ENCODE peak calls at places on chromosomes 6 and 20, in five cellular contexts. K is fibroblast of pulmonary artery, U is neural progenitor cell, X is upper lobe of right lung, N is fibroblast of the aortic adventitia. S is an unnamed sample.

GRCh38 chr20:8303651-8304050 is 171.6 kb downstream of the PLCB1 start:
- DNase-seq in K (no peak), U (no peak), X (no peak), N (no peak), S (no peak)

GRCh38 chr6:41080623-41081022 is 7.8 kb downstream of the NFYA start:
- DNase-seq in K (no peak), U (no peak), X (no peak), N (no peak), S (no peak)

GRCh38 chr20:31833931-31834521 is 11.4 kb downstream of the FOXS1 start:
- DNase-seq in K (no peak), U (no peak), X (no peak), N (no peak), S (no peak)

GRCh38 chr6:159252955-159253508 is 83.8 kb downstream of the FNDC1 start:
- DNase-seq in K (peak), U (peak), X (no peak), N (peak), S (peak)

GRCh38 chr20:41228858-41229257 is 88.7 kb downstream of the ZHX3 start:
- DNase-seq in K (no peak), U (no peak), X (no peak), N (no peak), S (peak)

GRCh38 chr6:118810420-118811027 is 83.4 kb upstream of the ASF1A start:
- DNase-seq in K (no peak), U (no peak), X (no peak), N (no peak), S (no peak)

GRCh38 chr6:167211870-167212715 is 54.3 kb upstream of the GPR31 start:
- DNase-seq in K (no peak), U (no peak), X (no peak), N (no peak), S (no peak)

GRCh38 chr6:41208439-41209106 is 7.6 kb upstream of the TREML2 start:
- DNase-seq in K (no peak), U (no peak), X (no peak), N (no peak), S (no peak)

GRCh38 chr6:157272866-157273755 is 50.2 kb downstream of the TMEM242 start:
- DNase-seq in K (no peak), U (peak), X (no peak), N (no peak), S (no peak)

GRCh38 chr6:7691675-7692452 is 34.0 kb upstream of the BMP6 start:
- DNase-seq in K (peak), U (peak), X (no peak), N (peak), S (peak)

GRCh38 chr6:84546427-84546914 is 217.9 kb downstream of the TBX18 start:
- DNase-seq in K (no peak), U (peak), X (no peak), N (peak), S (peak)

GRCh38 chr6:133804263-133804662 is 84.7 kb upstream of the TCF21 start:
- DNase-seq in K (peak), U (no peak), X (no peak), N (peak), S (peak)

GRCh38 chr20:51531141-51531710 is 11.3 kb downstream of the NFATC2 start:
- DNase-seq in K (no peak), U (no peak), X (no peak), N (no peak), S (no peak)

GRCh38 chr6:44470106-44470446 is 82.6 kb downstream of the CDC5L start:
- DNase-seq in K (no peak), U (no peak), X (no peak), N (no peak), S (no peak)

GRCh38 chr20:32179934-32180333 is 27.6 kb downstream of the PLAGL2 start:
- DNase-seq in K (no peak), U (no peak), X (no peak), N (no peak), S (no peak)

GRCh38 chr6:165692106-165692653 is 29.1 kb upstream of the PDE10A start:
- DNase-seq in K (peak), U (no peak), X (no peak), N (peak), S (no peak)

GRCh38 chr6:126307859-126308258 is 32.1 kb upstream of the CENPW start:
- DNase-seq in K (peak), U (no peak), X (no peak), N (peak), S (peak)

GRCh38 chr20:22626501-22626900 is 42.1 kb upstream of the FOXA2 start:
- DNase-seq in K (no peak), U (no peak), X (no peak), N (no peak), S (no peak)

GRCh38 chr6:129730477-129731165 is 20.6 kb upstream of the ARHGAP18 start:
- DNase-seq in K (peak), U (peak), X (no peak), N (peak), S (peak)

GRCh38 chr6:129732542-129732941 is 22.6 kb upstream of the ARHGAP18 start:
- DNase-seq in K (no peak), U (no peak), X (no peak), N (no peak), S (no peak)

GRCh38 chr6:129732034-129732433 is 22.1 kb upstream of the ARHGAP18 start:
- DNase-seq in K (no peak), U (no peak), X (no peak), N (peak), S (no peak)

GRCh38 chr6:129731396-129731795 is 21.4 kb upstream of the ARHGAP18 start:
- DNase-seq in K (no peak), U (no peak), X (no peak), N (no peak), S (no peak)

GRCh38 chr6:129733290-129733689 is 23.3 kb upstream of the ARHGAP18 start:
- DNase-seq in K (no peak), U (no peak), X (no peak), N (no peak), S (no peak)
- TF ChIP-seq CTCF in K (no peak), U (no peak), X (no peak), N (no peak), S (no peak)

GRCh38 chr6:68639826-68640505 is 4.9 kb downstream of the ADGRB3 start:
- DNase-seq in K (peak), U (no peak), X (no peak), N (no peak), S (no peak)

GRCh38 chr6:68640506-68640875 is 5.4 kb downstream of the ADGRB3 start:
- DNase-seq in K (no peak), U (no peak), X (no peak), N (no peak), S (no peak)

GRCh38 chr6:68642977-68643376 is 7.9 kb downstream of the ADGRB3 start:
- DNase-seq in K (no peak), U (no peak), X (no peak), N (no peak), S (no peak)

GRCh38 chr6:68642081-68642480 is 7.0 kb downstream of the ADGRB3 start:
- DNase-seq in K (no peak), U (no peak), X (no peak), N (no peak), S (no peak)

GRCh38 chr6:68641172-68641571 is 6.1 kb downstream of the ADGRB3 start:
- DNase-seq in K (no peak), U (no peak), X (no peak), N (no peak), S (no peak)
- H3K4me3 ChIP-seq in K (no peak), U (no peak), X (no peak), N (no peak), S (no peak)

DNA sequence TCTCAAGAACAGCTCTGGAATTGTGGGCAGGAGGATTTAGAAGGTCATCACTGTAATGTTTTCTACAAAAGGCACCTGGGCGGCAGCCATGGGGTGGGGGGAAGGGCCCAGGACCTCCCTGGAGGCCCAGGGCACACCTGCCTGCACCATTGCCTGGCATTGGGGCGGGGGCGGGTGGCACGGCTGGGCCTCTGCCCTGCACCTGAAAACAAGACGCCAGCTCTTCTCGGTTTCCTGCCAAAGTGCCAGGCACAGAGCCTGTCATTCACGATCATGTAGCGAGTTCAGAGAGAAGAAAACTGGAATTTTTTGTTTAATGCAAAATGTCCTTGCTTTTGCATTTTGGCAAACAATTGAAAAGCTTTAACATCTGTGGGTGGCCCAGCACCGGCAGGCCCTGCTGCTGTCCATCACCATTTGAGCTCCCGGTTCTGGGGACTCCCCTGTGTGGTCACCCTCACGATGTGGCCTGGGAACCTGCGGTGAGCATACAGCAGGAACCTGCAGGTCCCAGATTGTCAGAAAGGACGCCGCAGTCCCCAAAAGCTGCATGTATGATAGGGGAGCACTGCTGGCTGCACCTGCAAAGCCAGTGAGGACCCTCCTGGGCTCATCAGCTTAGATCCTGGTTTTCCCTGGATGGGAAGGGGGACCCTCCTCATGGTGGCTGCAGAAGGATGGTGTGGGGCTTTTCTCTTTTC is 262.9 kb downstream of the CDH4 start:
- DNase-seq in K (no peak), U (no peak), X (peak), N (no peak), S (no peak)
- TF ChIP-seq CTCF in K (no peak), U (no peak), X (no peak), N (no peak), S (no peak)

GRCh38 chr20:53829086-53829703 is 235.6 kb upstream of the ZNF217 start:
- DNase-seq in K (peak), U (no peak), X (no peak), N (peak), S (peak)

GRCh38 chr20:53826597-53827291 is 233.1 kb upstream of the ZNF217 start:
- DNase-seq in K (peak), U (no peak), X (no peak), N (no peak), S (peak)

GRCh38 chr20:53827292-53827995 is 233.8 kb upstream of the ZNF217 start:
- DNase-seq in K (no peak), U (no peak), X (no peak), N (no peak), S (no peak)

GRCh38 chr20:53828673-53829085 is 235.0 kb upstream of the ZNF217 start:
- DNase-seq in K (peak), U (peak), X (no peak), N (peak), S (peak)

GRCh38 chr20:53827996-53828672 is 234.5 kb upstream of the ZNF217 start:
- DNase-seq in K (peak), U (no peak), X (no peak), N (peak), S (peak)
- H3K4me3 ChIP-seq in K (peak), U (no peak), X (peak), N (peak), S (peak)

GRCh38 chr20:18304618-18305017 is 16.3 kb downstream of the ZNF133 start:
- DNase-seq in K (no peak), U (no peak), X (no peak), N (no peak), S (no peak)
- TF ChIP-seq CTCF in K (peak), U (peak), X (no peak), N (peak), S (peak)

DNA sequence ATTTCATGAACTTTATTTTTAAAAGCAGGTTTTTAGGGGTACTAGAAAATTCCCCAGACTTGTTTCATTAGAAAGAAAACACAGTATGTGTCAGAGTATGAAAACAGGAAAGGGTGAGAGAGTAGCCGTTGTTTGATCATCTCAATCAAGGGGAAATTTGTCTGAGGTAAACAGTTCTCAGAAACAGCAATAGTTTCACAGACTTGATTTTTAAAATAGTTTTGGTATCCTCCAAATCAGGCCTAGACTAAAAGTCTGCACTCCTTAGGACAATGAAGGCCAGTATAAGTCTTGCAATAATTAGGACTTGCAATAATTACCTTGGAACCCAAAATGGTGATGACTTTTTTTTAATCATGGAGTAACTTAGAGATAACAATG is 176.6 kb upstream of the TAB2 start:
- DNase-seq in K (no peak), U (no peak), X (no peak), N (no peak), S (no peak)
- H3K4me3 ChIP-seq in K (no peak), U (no peak), X (no peak), N (no peak), S (no peak)

S was measured in fibroblast of mammary gland.